ENCODE peak calls at places on chromosomes 2 and 18, in ten cellular contexts. G is mammary epithelial cell, Z is adrenal gland, T is IMR-90, O is choroid plexus epithelial cell, X is fibroblast of mammary gland, P is fibroblast of lung, C is psoas muscle, M is esophagus muscularis mucosa, N is A549. E is an unnamed sample.

GRCh38 chr2:174997110-174997509 is 8.1 kb downstream of the CHN1 start:
- DNase-seq in G (no peak), O (peak), M (no peak), Z (no peak), X (peak), N (no peak), P (peak), T (no peak), C (no peak), E (peak)

GRCh38 chr18:21686282-21687105 is 18.1 kb downstream of the ABHD3 start:
- DNase-seq in O (peak), X (peak), P (peak), T (peak), C (no peak), G (no peak), N (no peak), M (no peak), Z (no peak), E (peak)

GRCh38 chr18:49459404-49460171 is 857 bp downstream of the DYM start:
- DNase-seq in T (peak), Z (no peak), P (peak), M (no peak), C (no peak), G (no peak), N (no peak), X (peak), O (peak), E (peak)

GRCh38 chr2:33068261-33068660 is 121.5 kb downstream of the LTBP1 start:
- DNase-seq in X (peak), G (peak), M (no peak), N (peak), C (no peak), O (peak), Z (no peak), T (peak), P (peak), E (peak)

GRCh38 chr2:62263076-62263475 is 67.2 kb downstream of the B3GNT2 start:
- DNase-seq in N (no peak), P (no peak), M (no peak), X (no peak), G (no peak), T (no peak), C (no peak), Z (no peak), O (no peak), E (peak)

GRCh38 chr18:8882632-8883408 is 177.5 kb downstream of the MTCL1 start:
- DNase-seq in G (peak), Z (no peak), T (no peak), N (peak), P (no peak), M (no peak), X (peak), C (no peak), O (no peak), E (no peak)

GRCh38 chr2:218406949-218407703 is 7.5 kb downstream of the CTDSP1 start:
- DNase-seq in P (peak), Z (peak), O (peak), T (peak), N (no peak), G (peak), M (peak), C (peak), X (peak), E (peak)

GRCh38 chr18:8705941-8706544 is 687 bp downstream of the MTCL1 start:
- DNase-seq in O (no peak), P (no peak), G (peak), M (peak), N (no peak), Z (peak), C (peak), T (no peak), X (no peak), E (no peak)

GRCh38 chr2:37768491-37768925 is 97.1 kb upstream of the CDC42EP3 start:
- DNase-seq in X (peak), O (peak), M (no peak), P (peak), T (peak), G (peak), C (no peak), Z (no peak), N (peak), E (peak)

GRCh38 chr2:65432227-65433190 is at the start of gene SPRED2:
- DNase-seq in C (peak), N (peak), T (peak), X (peak), P (peak), M (peak), G (peak), Z (peak), O (peak), E (peak)

GRCh38 chr2:108417254-108417653 is 31.8 kb upstream of the GCC2 start:
- DNase-seq in P (no peak), X (no peak), M (no peak), G (no peak), O (no peak), T (no peak), Z (no peak), N (peak), C (no peak), E (no peak)

GRCh38 chr2:28150211-28150879 is 242.3 kb upstream of the FOSL2 start:
- DNase-seq in M (no peak), Z (no peak), N (no peak), G (no peak), T (no peak), P (no peak), X (no peak), C (no peak), O (no peak), E (no peak)

GRCh38 chr2:101758001-101758400 is 60.5 kb downstream of the MAP4K4 start:
- DNase-seq in G (no peak), M (no peak), O (no peak), P (peak), T (no peak), C (no peak), N (no peak), X (no peak), Z (no peak), E (no peak)

GRCh38 chr2:55112229-55113016 is 62.2 kb upstream of the RTN4 start:
- DNase-seq in C (peak), M (no peak), O (peak), P (peak), T (peak), N (no peak), X (peak), Z (peak), G (no peak), E (peak)

GRCh38 chr18:76875390-76876330 is 53.3 kb downstream of the ZNF236 start:
- DNase-seq in T (peak), C (no peak), N (peak), O (peak), M (no peak), P (peak), X (peak), Z (peak), G (peak), E (peak)

GRCh38 chr2:119126650-119127049 is 31.9 kb downstream of the C1QL2 start:
- DNase-seq in X (peak), G (peak), P (no peak), N (peak), O (peak), Z (peak), T (no peak), M (no peak), C (no peak), E (no peak)

GRCh38 chr18:60506682-60507081 is 134.1 kb upstream of the MC4R start:
- DNase-seq in O (no peak), T (no peak), G (no peak), M (no peak), C (no peak), N (no peak), P (no peak), X (peak), Z (no peak), E (peak)

GRCh38 chr2:100563407-100564247 is 834 bp downstream of the PDCL3 start:
- DNase-seq in M (no peak), T (no peak), Z (peak), C (no peak), N (no peak), P (no peak), G (no peak), X (no peak), O (no peak), E (no peak)

GRCh38 chr2:2590796-2591541 is 259.9 kb upstream of the MYT1L start:
- DNase-seq in O (no peak), G (no peak), C (no peak), Z (no peak), X (no peak), M (peak), T (no peak), P (no peak), N (no peak), E (no peak)

GRCh38 chr18:48459016-48459415 is 49.8 kb upstream of the ZBTB7C start:
- DNase-seq in T (no peak), N (no peak), M (no peak), X (no peak), C (no peak), Z (no peak), O (no peak), G (peak), P (no peak), E (no peak)

GRCh38 chr2:44628297-44628696 is 266.6 kb downstream of the CAMKMT start:
- DNase-seq in M (no peak), G (no peak), Z (no peak), C (no peak), X (no peak), O (no peak), T (no peak), P (no peak), N (no peak), E (no peak)

GRCh38 chr2:225103737-225104141 is 61.5 kb upstream of the DOCK10 start:
- DNase-seq in X (peak), Z (no peak), M (no peak), O (peak), T (peak), G (peak), P (peak), C (no peak), N (peak), E (peak)

GRCh38 chr2:235505210-235505741 is 11.4 kb downstream of the AGAP1 start:
- DNase-seq in O (no peak), X (no peak), P (no peak), T (no peak), N (no peak), M (no peak), Z (no peak), C (no peak), G (no peak), E (peak)

GRCh38 chr18:46625069-46625468 is 32.0 kb downstream of the LOXHD1 start:
- DNase-seq in G (no peak), N (no peak), T (no peak), X (no peak), M (peak), Z (no peak), P (no peak), C (no peak), O (no peak), E (no peak)

GRCh38 chr2:20164061-20164733 is 60.7 kb downstream of the SDC1 start:
- DNase-seq in C (no peak), P (peak), T (no peak), Z (no peak), X (no peak), G (no peak), M (no peak), N (peak), O (no peak), E (no peak)

GRCh38 chr2:200125463-200125862 is 170.1 kb downstream of the MAIP1 start:
- DNase-seq in O (no peak), N (no peak), T (no peak), C (no peak), P (no peak), Z (no peak), X (no peak), M (no peak), G (no peak), E (no peak)

GRCh38 chr2:177599072-177599688 is 206.6 kb downstream of the AGPS start:
- DNase-seq in C (no peak), O (no peak), T (no peak), Z (no peak), G (no peak), P (no peak), X (no peak), M (peak), N (no peak), E (no peak)

GRCh38 chr2:147352294-147352693 is 492.5 kb upstream of the ACVR2A start:
- DNase-seq in C (no peak), O (no peak), P (no peak), T (no peak), X (no peak), Z (no peak), G (no peak), N (no peak), M (no peak), E (no peak)

GRCh38 chr2:100703744-100704143 is 116.2 kb upstream of the NPAS2 start:
- DNase-seq in G (no peak), N (peak), O (no peak), T (no peak), Z (no peak), C (no peak), X (no peak), M (peak), P (no peak), E (no peak)

GRCh38 chr2:239378021-239378917 is 22.6 kb downstream of the HDAC4 start:
- DNase-seq in Z (no peak), O (no peak), C (peak), T (no peak), G (no peak), N (no peak), X (no peak), M (no peak), P (no peak), E (no peak)

GRCh38 chr2:145123606-145124005 is 603.7 kb upstream of the ZEB2 start:
- DNase-seq in X (peak), O (no peak), N (no peak), M (no peak), Z (peak), C (no peak), P (no peak), T (peak), G (no peak), E (peak)

GRCh38 chr2:173751245-173751975 is 213.8 kb downstream of the SP3 start:
- DNase-seq in G (no peak), C (no peak), T (no peak), P (no peak), N (no peak), Z (no peak), O (no peak), M (no peak), X (no peak), E (no peak)

GRCh38 chr2:173747037-173747436 is 218.1 kb downstream of the SP3 start:
- DNase-seq in M (no peak), N (no peak), Z (no peak), C (no peak), T (no peak), X (no peak), P (no peak), O (no peak), G (no peak), E (no peak)

GRCh38 chr2:173750332-173750731 is 214.8 kb downstream of the SP3 start:
- DNase-seq in Z (no peak), T (peak), N (no peak), O (peak), C (no peak), P (peak), G (no peak), M (no peak), X (peak), E (peak)

GRCh38 chr2:173750831-173751230 is 214.3 kb downstream of the SP3 start:
- DNase-seq in C (no peak), T (no peak), P (no peak), M (no peak), Z (no peak), G (no peak), N (no peak), X (no peak), O (no peak), E (no peak)

DNA sequence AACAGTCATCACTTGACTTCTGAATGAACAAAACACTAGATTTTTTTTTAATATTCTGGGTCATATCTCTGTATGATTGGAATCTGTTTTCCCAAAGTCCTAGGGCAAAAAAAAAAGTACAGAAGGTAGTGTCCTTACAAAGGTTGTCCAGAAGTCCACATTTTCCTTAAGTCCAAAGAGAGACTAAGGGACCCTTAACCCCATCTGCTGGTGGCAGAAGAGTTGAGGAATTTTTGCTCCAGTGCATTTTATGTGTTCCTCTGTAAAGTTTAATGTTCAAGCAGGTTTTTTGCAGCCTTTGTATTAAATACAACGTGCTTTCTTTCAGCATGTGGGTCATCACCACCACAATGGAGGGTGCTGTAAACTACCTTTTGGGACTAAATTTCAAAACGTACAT is 215.9 kb downstream of the SP3 start:
- DNase-seq in O (peak), N (peak), X (peak), Z (no peak), P (peak), G (peak), T (peak), M (no peak), C (no peak), E (peak)
- TF ChIP-seq CTCF in O (peak), N (peak), X (peak), Z (no peak), P (peak), G (no peak), T (peak), M (peak), C (no peak), E (peak)

GRCh38 chr2:23354554-23354953 is 30.4 kb upstream of the KLHL29 start:
- DNase-seq in Z (no peak), P (no peak), M (no peak), N (no peak), G (no peak), O (no peak), C (no peak), T (no peak), X (no peak), E (no peak)

GRCh38 chr2:23349508-23349907 is 35.5 kb upstream of the KLHL29 start:
- DNase-seq in M (no peak), X (no peak), T (no peak), P (no peak), N (no peak), Z (no peak), O (no peak), G (no peak), C (no peak), E (no peak)

GRCh38 chr2:23350792-23351355 is 34.1 kb upstream of the KLHL29 start:
- DNase-seq in X (no peak), T (no peak), M (no peak), C (no peak), P (no peak), O (no peak), G (no peak), Z (no peak), N (no peak), E (no peak)

GRCh38 chr2:23350026-23350791 is 34.8 kb upstream of the KLHL29 start:
- DNase-seq in Z (no peak), M (no peak), X (peak), G (no peak), N (no peak), O (no peak), T (no peak), P (no peak), C (no peak), E (no peak)

GRCh38 chr2:23351388-23352141 is 33.4 kb upstream of the KLHL29 start:
- DNase-seq in M (no peak), P (peak), X (peak), O (peak), C (peak), T (peak), G (peak), Z (peak), N (peak), E (peak)
- H3K4me3 ChIP-seq in M (peak), P (no peak), X (no peak), O (peak), C (no peak), T (no peak), G (no peak), Z (no peak), N (no peak), E (no peak)

DNA sequence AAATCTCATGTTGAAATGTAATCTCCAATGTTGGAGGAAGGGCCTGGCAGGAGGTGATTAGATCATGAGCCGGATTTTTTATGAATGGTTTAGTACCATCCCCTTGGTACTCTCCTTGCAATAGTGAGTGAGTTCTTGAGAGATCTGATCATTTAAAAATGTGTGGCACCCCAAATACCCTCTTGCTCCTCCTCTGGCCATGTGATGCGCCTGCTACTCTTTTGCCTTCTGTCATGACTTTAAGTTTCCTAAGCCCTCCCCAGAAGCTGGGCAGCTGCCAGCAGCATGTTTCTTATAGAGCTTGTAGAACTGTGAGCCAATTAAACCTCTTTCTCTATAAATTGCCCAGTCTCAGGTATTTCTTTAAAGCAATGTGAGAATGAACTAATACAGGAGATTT is 72.6 kb upstream of the FIGN start:
- DNase-seq in M (no peak), G (no peak), Z (no peak), P (no peak), C (no peak), T (no peak), N (peak), O (peak), X (no peak), E (no peak)
- TF ChIP-seq CTCF in M (no peak), G (no peak), Z (no peak), P (no peak), C (no peak), T (no peak), N (no peak), O (no peak), X (no peak), E (peak)

DNA sequence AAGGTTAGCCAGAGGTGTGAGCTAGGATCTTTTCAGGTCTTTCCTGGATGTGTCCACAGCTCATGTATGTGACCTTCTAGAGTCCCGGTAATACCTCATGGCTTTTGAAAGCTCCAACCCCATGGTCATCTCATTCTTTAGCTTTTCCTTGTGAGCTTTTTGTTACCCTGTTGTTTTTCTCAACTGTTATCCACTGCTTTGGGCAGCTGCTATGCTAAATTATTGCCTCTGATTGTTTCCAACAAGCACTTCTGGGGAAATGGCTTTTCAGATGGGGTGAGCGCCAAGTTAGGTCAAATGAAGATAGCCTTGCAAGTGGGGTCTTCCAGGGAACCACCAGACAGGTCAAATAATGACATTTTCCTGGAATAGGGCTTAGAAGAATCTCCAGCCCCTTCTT is 27.9 kb downstream of the ME2 start:
- DNase-seq in N (no peak), M (no peak), C (no peak), T (no peak), G (no peak), X (no peak), O (no peak), P (no peak), Z (no peak), E (no peak)
- H3K4me3 ChIP-seq in N (no peak), M (no peak), C (no peak), T (no peak), G (no peak), X (no peak), O (no peak), P (no peak), Z (no peak), E (no peak)

E was measured in fibroblast of villous mesenchyme.